ENCODE peak calls at places on chromosomes 2 and 18, in seven cellular contexts. One of them, this sample, is unnamed. For H3K9me3, the result is how much of the 10 kb centered on the place peaks cover.

GRCh38 chr18:7158201-7158600 is 40.6 kb upstream of the LAMA1 start:
- DNase-seq in GM23248: peak
- DNase-seq in adipocyte: peak
- DNase-seq in mammary epithelial cell: no peak
- DNase-seq in H9: no peak
- DNase-seq in SK-N-SH: no peak
- DNase-seq in keratinocyte: no peak
- DNase-seq in this sample: no peak

GRCh38 chr18:4284528-4284927 is 170.6 kb downstream of the DLGAP1 start:
- DNase-seq in keratinocyte: no peak
- DNase-seq in SK-N-SH: no peak
- DNase-seq in GM23248: no peak
- DNase-seq in adipocyte: no peak
- DNase-seq in mammary epithelial cell: no peak
- DNase-seq in H9: no peak
- DNase-seq in this sample: no peak

GRCh38 chr2:20634430-20635095 is 16.3 kb downstream of the HS1BP3 start:
- DNase-seq in mammary epithelial cell: peak
- DNase-seq in SK-N-SH: peak
- DNase-seq in adipocyte: peak
- DNase-seq in keratinocyte: no peak
- DNase-seq in H9: no peak
- DNase-seq in GM23248: peak
- DNase-seq in this sample: no peak

GRCh38 chr2:74050153-74050552 is 65.4 kb downstream of the TET3 start:
- DNase-seq in keratinocyte: no peak
- DNase-seq in adipocyte: no peak
- DNase-seq in SK-N-SH: no peak
- DNase-seq in mammary epithelial cell: no peak
- DNase-seq in H9: no peak
- DNase-seq in GM23248: no peak
- DNase-seq in this sample: no peak

GRCh38 chr2:101628050-101628392 is 69.5 kb upstream of the MAP4K4 start:
- DNase-seq in H9: no peak
- DNase-seq in mammary epithelial cell: no peak
- DNase-seq in adipocyte: no peak
- DNase-seq in SK-N-SH: no peak
- DNase-seq in keratinocyte: no peak
- DNase-seq in GM23248: no peak
- DNase-seq in this sample: peak

GRCh38 chr18:12598181-12598921 is 59.6 kb downstream of the SPIRE1 start:
- DNase-seq in mammary epithelial cell: no peak
- DNase-seq in H9: no peak
- DNase-seq in adipocyte: peak
- DNase-seq in SK-N-SH: no peak
- DNase-seq in keratinocyte: no peak
- DNase-seq in GM23248: peak
- DNase-seq in this sample: no peak

GRCh38 chr2:67917332-67918054 is 145.3 kb downstream of the C1D start:
- DNase-seq in mammary epithelial cell: peak
- DNase-seq in keratinocyte: peak
- DNase-seq in adipocyte: peak
- DNase-seq in GM23248: peak
- DNase-seq in H9: no peak
- DNase-seq in SK-N-SH: no peak
- DNase-seq in this sample: no peak

GRCh38 chr2:84894131-84894586 is 11.3 kb upstream of the TMSB10 start:
- DNase-seq in H9: peak
- DNase-seq in mammary epithelial cell: peak
- DNase-seq in SK-N-SH: no peak
- DNase-seq in adipocyte: no peak
- DNase-seq in keratinocyte: no peak
- DNase-seq in GM23248: no peak
- DNase-seq in this sample: peak

GRCh38 chr2:177296047-177296446 is 31.5 kb upstream of the NFE2L2 start:
- DNase-seq in SK-N-SH: peak
- DNase-seq in H9: no peak
- DNase-seq in mammary epithelial cell: peak
- DNase-seq in GM23248: peak
- DNase-seq in keratinocyte: no peak
- DNase-seq in adipocyte: peak
- DNase-seq in this sample: no peak

GRCh38 chr2:233047206-233047605 is 12.9 kb upstream of the INPP5D start:
- DNase-seq in GM23248: no peak
- DNase-seq in adipocyte: no peak
- DNase-seq in keratinocyte: no peak
- DNase-seq in H9: no peak
- DNase-seq in SK-N-SH: no peak
- DNase-seq in mammary epithelial cell: no peak
- DNase-seq in this sample: no peak

GRCh38 chr2:134258684-134259408 is 5.0 kb downstream of the MGAT5 start:
- DNase-seq in H9: no peak
- DNase-seq in keratinocyte: no peak
- DNase-seq in mammary epithelial cell: no peak
- DNase-seq in adipocyte: no peak
- DNase-seq in SK-N-SH: no peak
- DNase-seq in GM23248: no peak
- DNase-seq in this sample: no peak

GRCh38 chr2:62219407-62220159 is 23.7 kb downstream of the B3GNT2 start:
- DNase-seq in adipocyte: no peak
- DNase-seq in SK-N-SH: no peak
- DNase-seq in mammary epithelial cell: no peak
- DNase-seq in keratinocyte: no peak
- DNase-seq in GM23248: no peak
- DNase-seq in H9: no peak
- DNase-seq in this sample: no peak

GRCh38 chr18:76839395-76839794 is 17.0 kb downstream of the ZNF236 start:
- DNase-seq in mammary epithelial cell: no peak
- DNase-seq in SK-N-SH: no peak
- DNase-seq in adipocyte: no peak
- DNase-seq in H9: no peak
- DNase-seq in GM23248: peak
- DNase-seq in keratinocyte: no peak
- DNase-seq in this sample: no peak

GRCh38 chr2:73989972-73990371 is 5.3 kb downstream of the TET3 start:
- DNase-seq in H9: no peak
- DNase-seq in GM23248: no peak
- DNase-seq in adipocyte: no peak
- DNase-seq in keratinocyte: no peak
- DNase-seq in mammary epithelial cell: no peak
- DNase-seq in SK-N-SH: no peak
- DNase-seq in this sample: no peak

GRCh38 chr2:218257390-218257981 is 3.3 kb upstream of the GPBAR1 start:
- DNase-seq in keratinocyte: no peak
- DNase-seq in mammary epithelial cell: no peak
- DNase-seq in GM23248: peak
- DNase-seq in adipocyte: peak
- DNase-seq in H9: peak
- DNase-seq in SK-N-SH: peak
- DNase-seq in this sample: peak

GRCh38 chr2:153163055-153163454 is 315.5 kb downstream of the RPRM start:
- DNase-seq in keratinocyte: no peak
- DNase-seq in SK-N-SH: peak
- DNase-seq in GM23248: peak
- DNase-seq in H9: peak
- DNase-seq in mammary epithelial cell: peak
- DNase-seq in adipocyte: no peak
- DNase-seq in this sample: peak

GRCh38 chr2:68925298-68925885 is 27.3 kb downstream of the GKN2 start:
- DNase-seq in adipocyte: peak
- DNase-seq in keratinocyte: no peak
- DNase-seq in H9: peak
- DNase-seq in GM23248: peak
- DNase-seq in SK-N-SH: peak
- DNase-seq in mammary epithelial cell: peak
- DNase-seq in this sample: peak

GRCh38 chr18:51668632-51669031 is 471.2 kb upstream of the MEX3C start:
- DNase-seq in keratinocyte: no peak
- DNase-seq in SK-N-SH: no peak
- DNase-seq in H9: no peak
- DNase-seq in GM23248: no peak
- DNase-seq in adipocyte: no peak
- DNase-seq in mammary epithelial cell: no peak
- DNase-seq in this sample: no peak

GRCh38 chr2:239027431-239028252 is 179.8 kb downstream of the TWIST2 start:
- DNase-seq in GM23248: peak
- DNase-seq in mammary epithelial cell: no peak
- DNase-seq in adipocyte: no peak
- DNase-seq in keratinocyte: no peak
- DNase-seq in H9: no peak
- DNase-seq in SK-N-SH: no peak
- DNase-seq in this sample: no peak

GRCh38 chr2:88626171-88627054 is 851 bp downstream of the EIF2AK3 start:
- DNase-seq in GM23248: peak
- DNase-seq in H9: peak
- DNase-seq in adipocyte: peak
- DNase-seq in mammary epithelial cell: peak
- DNase-seq in keratinocyte: no peak
- DNase-seq in SK-N-SH: peak
- DNase-seq in this sample: peak

GRCh38 chr2:146489386-146489785 is 1355.4 kb upstream of the ACVR2A start:
- DNase-seq in adipocyte: no peak
- DNase-seq in GM23248: peak
- DNase-seq in mammary epithelial cell: peak
- DNase-seq in H9: no peak
- DNase-seq in SK-N-SH: no peak
- DNase-seq in keratinocyte: no peak
- DNase-seq in this sample: no peak

GRCh38 chr18:75574197-75574596 is 146.7 kb upstream of the SMIM21 start:
- DNase-seq in SK-N-SH: no peak
- DNase-seq in H9: no peak
- DNase-seq in adipocyte: no peak
- DNase-seq in keratinocyte: no peak
- DNase-seq in GM23248: no peak
- DNase-seq in mammary epithelial cell: no peak
- DNase-seq in this sample: no peak

DNA sequence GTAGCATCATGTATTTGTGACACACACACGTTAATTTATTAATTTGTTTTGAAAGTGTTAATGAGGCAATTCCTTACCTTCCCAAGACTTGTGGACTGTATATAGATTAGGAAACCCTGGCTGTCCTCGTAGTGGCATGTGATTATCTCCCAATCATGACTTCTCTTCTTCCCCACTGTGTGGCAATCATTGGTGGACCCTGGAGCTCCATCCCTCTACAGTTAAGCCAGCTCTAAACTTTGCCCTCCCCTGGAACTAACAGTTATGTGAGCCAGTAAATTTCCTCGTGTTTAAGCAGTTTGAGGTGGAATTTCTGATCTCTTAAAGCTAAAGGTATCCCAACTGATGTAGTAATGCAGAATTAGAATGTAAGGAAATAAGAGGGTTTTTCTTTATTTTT is 22.0 kb downstream of the GALNT1 start:
- DNase-seq in H9: no peak
- DNase-seq in adipocyte: no peak
- DNase-seq in GM23248: no peak
- DNase-seq in SK-N-SH: no peak
- DNase-seq in keratinocyte: no peak
- DNase-seq in mammary epithelial cell: no peak
- DNase-seq in this sample: no peak
- H3K9me3 ChIP-seq in H9: under half
- H3K9me3 ChIP-seq in adipocyte: under half
- H3K9me3 ChIP-seq in GM23248: under half
- H3K9me3 ChIP-seq in SK-N-SH: under half
- H3K9me3 ChIP-seq in keratinocyte: under half
- H3K9me3 ChIP-seq in mammary epithelial cell: under half
- H3K9me3 ChIP-seq in this sample: under half

GRCh38 chr2:36449943-36450392 is 94.4 kb downstream of the CRIM1 start:
- DNase-seq in SK-N-SH: no peak
- DNase-seq in mammary epithelial cell: no peak
- DNase-seq in keratinocyte: no peak
- DNase-seq in adipocyte: no peak
- DNase-seq in H9: no peak
- DNase-seq in GM23248: no peak
- DNase-seq in this sample: no peak
- H3K9ac ChIP-seq in SK-N-SH: peak
- H3K9ac ChIP-seq in mammary epithelial cell: no peak
- H3K9ac ChIP-seq in keratinocyte: no peak
- H3K9ac ChIP-seq in adipocyte: peak
- H3K9ac ChIP-seq in H9: no peak
- H3K9ac ChIP-seq in GM23248: peak
- H3K9ac ChIP-seq in this sample: no peak

DNA sequence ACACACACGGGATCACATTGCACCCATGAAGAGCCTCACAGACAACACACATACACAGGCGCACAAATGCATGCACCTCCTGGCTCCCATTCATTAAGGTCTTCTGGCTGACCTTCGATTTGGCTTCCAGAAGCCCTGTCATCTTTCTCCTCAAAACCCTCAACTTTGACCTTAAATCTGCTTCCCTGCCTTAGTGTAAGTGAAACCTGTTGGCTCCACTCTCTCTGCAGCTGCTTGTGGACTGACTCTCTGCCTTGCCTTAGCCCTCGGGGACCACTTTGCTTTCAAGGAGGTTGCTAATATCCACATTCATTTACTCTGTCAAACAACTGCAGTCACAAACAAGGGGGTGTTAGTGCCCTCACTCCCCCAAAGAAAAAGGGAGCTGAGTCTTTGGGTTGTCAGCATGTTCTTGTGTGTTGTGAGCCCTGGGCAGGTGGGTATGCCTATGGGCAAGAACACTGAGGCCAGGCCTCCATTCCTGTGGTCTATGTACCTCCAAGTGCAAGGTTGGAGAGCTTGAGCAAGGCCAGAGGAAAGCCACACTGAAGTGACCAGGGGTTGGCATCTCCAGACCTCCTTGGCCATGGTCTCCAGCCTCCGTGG is 3.9 kb downstream of the OSR1 start:
- DNase-seq in SK-N-SH: peak
- DNase-seq in keratinocyte: no peak
- DNase-seq in H9: no peak
- DNase-seq in mammary epithelial cell: no peak
- DNase-seq in adipocyte: peak
- DNase-seq in GM23248: no peak
- DNase-seq in this sample: no peak
- H3K9me3 ChIP-seq in SK-N-SH: under half
- H3K9me3 ChIP-seq in keratinocyte: under half
- H3K9me3 ChIP-seq in H9: under half
- H3K9me3 ChIP-seq in mammary epithelial cell: under half
- H3K9me3 ChIP-seq in adipocyte: under half
- H3K9me3 ChIP-seq in GM23248: under half
- H3K9me3 ChIP-seq in this sample: under half

DNA sequence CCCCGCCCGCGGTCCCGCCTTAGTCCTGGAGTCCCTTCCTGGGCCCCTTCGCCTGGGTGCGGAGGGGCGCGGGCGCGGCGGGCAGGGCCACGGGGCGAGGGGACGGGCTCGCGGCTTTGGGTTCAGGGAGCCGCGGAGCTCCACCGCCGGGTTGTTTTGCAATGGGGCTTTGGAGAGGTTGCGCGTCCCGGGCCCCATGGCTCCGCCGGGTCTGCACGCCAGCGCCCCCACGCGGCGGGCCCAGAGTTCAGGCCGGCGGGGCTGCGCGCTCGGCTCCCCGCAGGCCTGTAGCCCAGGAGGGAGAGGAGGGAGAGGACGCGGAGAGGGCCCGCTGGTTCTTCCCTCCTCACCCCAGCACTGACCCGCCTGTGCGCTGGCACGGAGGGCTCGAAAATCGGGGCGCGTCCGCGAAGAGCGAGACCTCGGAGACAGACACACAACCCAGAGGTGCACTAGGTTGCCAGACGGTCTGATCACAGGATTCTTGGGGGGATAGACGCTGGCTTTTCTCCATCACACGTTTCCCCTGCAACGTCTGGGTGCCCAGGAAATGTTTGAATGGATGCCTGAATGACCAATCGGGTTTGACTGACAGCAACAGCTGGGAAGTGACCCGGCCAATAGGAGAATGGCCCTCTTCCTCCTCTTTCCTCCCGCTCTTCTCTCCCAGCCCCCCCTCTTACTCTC is 4.9 kb upstream of the SIX2 start:
- DNase-seq in GM23248: peak
- DNase-seq in adipocyte: peak
- DNase-seq in mammary epithelial cell: no peak
- DNase-seq in SK-N-SH: peak
- DNase-seq in keratinocyte: no peak
- DNase-seq in H9: peak
- DNase-seq in this sample: peak
- H3K9ac ChIP-seq in GM23248: peak
- H3K9ac ChIP-seq in adipocyte: peak
- H3K9ac ChIP-seq in mammary epithelial cell: no peak
- H3K9ac ChIP-seq in SK-N-SH: peak
- H3K9ac ChIP-seq in keratinocyte: no peak
- H3K9ac ChIP-seq in H9: no peak
- H3K9ac ChIP-seq in this sample: no peak

This sample was measured in endodermal cell.